ENCODE peak calls at places on chromosomes 1 and 21, in four cellular contexts. T, V, E and P are unnamed samples.

GRCh38 chr1:28273216-28273860 is 14.0 kb downstream of the SESN2 start:
- DNase-seq in T (no peak), V (peak), E (no peak), P (no peak)

GRCh38 chr1:189211742-189212141 is 1265.9 kb downstream of the BRINP3 start:
- DNase-seq in T (no peak), V (peak), E (no peak), P (no peak)

GRCh38 chr1:197327776-197328364 is 59.8 kb downstream of the CRB1 start:
- DNase-seq in T (no peak), V (peak), E (no peak), P (no peak)

GRCh38 chr1:87197156-87197555 is 131.5 kb upstream of the LMO4 start:
- DNase-seq in T (no peak), V (peak), E (no peak), P (no peak)

GRCh38 chr21:45080639-45081414 is 6.4 kb downstream of the ADARB1 start:
- DNase-seq in T (no peak), V (peak), E (peak), P (no peak)

GRCh38 chr1:19385236-19385635 is 73.1 kb downstream of the SLC66A1 start:
- DNase-seq in T (no peak), V (no peak), E (no peak), P (no peak)

GRCh38 chr1:36369061-36369470 is 16.7 kb downstream of the STK40 start:
- DNase-seq in T (peak), V (peak), E (peak), P (peak)

GRCh38 chr1:164608651-164609057 is 49.7 kb downstream of the PBX1 start:
- DNase-seq in T (no peak), V (peak), E (no peak), P (no peak)

GRCh38 chr21:36703626-36704280 is 4.8 kb downstream of the SIM2 start:
- DNase-seq in T (no peak), V (no peak), E (no peak), P (no peak)

GRCh38 chr1:27306892-27307850 is 14.8 kb upstream of the TMEM222 start:
- DNase-seq in T (peak), V (no peak), E (no peak), P (peak)

GRCh38 chr1:61131716-61132115 is 49.4 kb downstream of the NFIA start:
- DNase-seq in T (no peak), V (no peak), E (no peak), P (no peak)

GRCh38 chr21:32371913-32372314 is 20.9 kb downstream of the URB1 start:
- DNase-seq in T (no peak), V (peak), E (peak), P (no peak)

GRCh38 chr1:39104158-39105060 is 78.3 kb downstream of the NDUFS5 start:
- DNase-seq in T (peak), V (peak), E (no peak), P (no peak)

GRCh38 chr1:85480566-85480965 is 15.6 kb upstream of the DDAH1 start:
- DNase-seq in T (no peak), V (no peak), E (no peak), P (no peak)

GRCh38 chr1:6197746-6198427 is 1.5 kb downstream of the RPL22 start:
- DNase-seq in T (no peak), V (no peak), E (no peak), P (no peak)

GRCh38 chr1:167695150-167695549 is 26.6 kb upstream of the MPZL1 start:
- DNase-seq in T (no peak), V (no peak), E (no peak), P (no peak)

GRCh38 chr1:53688703-53689102 is 50.3 kb downstream of the GLIS1 start:
- DNase-seq in T (no peak), V (no peak), E (no peak), P (no peak)

GRCh38 chr1:239723821-239724367 is 337.5 kb downstream of the CHRM3 start:
- DNase-seq in T (no peak), V (no peak), E (no peak), P (no peak)

GRCh38 chr1:116768416-116768815 is 14.2 kb downstream of the CD2 start:
- DNase-seq in T (no peak), V (no peak), E (no peak), P (no peak)

GRCh38 chr1:167447521-167448136 is 70.7 kb downstream of the CD247 start:
- DNase-seq in T (no peak), V (no peak), E (peak), P (no peak)

GRCh38 chr1:231515748-231516147 is 12.7 kb upstream of the TSNAX start:
- DNase-seq in T (no peak), V (no peak), E (no peak), P (no peak)

GRCh38 chr1:230568008-230568407 is 74.3 kb upstream of the COG2 start:
- DNase-seq in T (no peak), V (peak), E (no peak), P (no peak)

GRCh38 chr1:117592155-117592554 is 13.7 kb upstream of the TENT5C start:
- DNase-seq in T (no peak), V (no peak), E (no peak), P (no peak)

GRCh38 chr1:64934115-64934880 is 32.1 kb downstream of the JAK1 start:
- DNase-seq in T (no peak), V (peak), E (no peak), P (no peak)

GRCh38 chr1:191419842-191420241 is 738.4 kb upstream of the RGS18 start:
- DNase-seq in T (no peak), V (no peak), E (no peak), P (no peak)

GRCh38 chr1:214386747-214387146 is 105.8 kb downstream of the SMYD2 start:
- DNase-seq in T (no peak), V (peak), E (no peak), P (no peak)

GRCh38 chr1:171743014-171743870 is 1.4 kb upstream of the VAMP4 start:
- DNase-seq in T (no peak), V (peak), E (peak), P (no peak)

GRCh38 chr1:153365696-153366095 is 8.0 kb downstream of the S100A9 start:
- DNase-seq in T (no peak), V (no peak), E (no peak), P (no peak)

GRCh38 chr21:34612557-34612956 is 2.4 kb downstream of the RCAN1 start:
- DNase-seq in T (no peak), V (no peak), E (no peak), P (no peak)

GRCh38 chr1:65253800-65254319 is 55.5 kb upstream of the DNAJC6 start:
- DNase-seq in T (no peak), V (no peak), E (no peak), P (no peak)

GRCh38 chr21:44337428-44337827 is 1.8 kb downstream of the CFAP410 start:
- DNase-seq in T (no peak), V (no peak), E (no peak), P (no peak)

GRCh38 chr1:44822131-44822701 is 13.9 kb downstream of the BTBD19 start:
- DNase-seq in T (no peak), V (no peak), E (no peak), P (no peak)

GRCh38 chr1:50471967-50472366 is 48.7 kb upstream of the DMRTA2 start:
- DNase-seq in T (no peak), V (no peak), E (no peak), P (no peak)

GRCh38 chr21:41407541-41408460 is 18.2 kb upstream of the MX1 start:
- DNase-seq in T (no peak), V (no peak), E (no peak), P (no peak)

GRCh38 chr1:169427081-169427611 is at the start of gene CCDC181:
- DNase-seq in T (peak), V (peak), E (peak), P (peak)

GRCh38 chr1:147292635-147293251 is 50.3 kb downstream of the CHD1L start:
- DNase-seq in T (no peak), V (peak), E (no peak), P (no peak)

GRCh38 chr1:6909401-6909800 is 124.1 kb downstream of the CAMTA1 start:
- DNase-seq in T (no peak), V (no peak), E (no peak), P (no peak)

GRCh38 chr1:108691886-108692723 is at the start of gene PRPF38B:
- DNase-seq in T (peak), V (peak), E (peak), P (peak)